ENCODE peak calls at places on chromosomes 3 and 15, in seven cellular contexts. H is SK-N-SH, C is HCT116, T is K562, X is HepG2, Y is GM12878, N is H1. K is an unnamed sample. For H3K36me3, the result is how much of the 10 kb centered on the place peaks cover.

GRCh38 chr3:128697336-128697735 is 28.6 kb upstream of the RAB7A start:
- DNase-seq in T (no peak), X (no peak), N (no peak), C (no peak), Y (no peak), H (no peak), K (no peak)

GRCh38 chr15:23467110-23467600 is 20.1 kb upstream of the GOLGA6L2 start:
- DNase-seq in H (peak), X (peak), T (peak), C (peak), Y (no peak), N (no peak), K (no peak)

GRCh38 chr3:88301273-88302002 is 151.7 kb downstream of the C3orf38 start:
- DNase-seq in N (no peak), Y (no peak), T (no peak), H (no peak), X (no peak), C (no peak), K (no peak)

GRCh38 chr15:40042791-40043320 is 3.9 kb upstream of the SRP14 start:
- DNase-seq in T (no peak), X (no peak), H (no peak), C (no peak), Y (no peak), N (no peak), K (no peak)

GRCh38 chr3:30894521-30895289 is at the start of gene GADL1:
- DNase-seq in T (peak), X (no peak), C (no peak), Y (no peak), H (peak), N (peak), K (peak)

GRCh38 chr15:48936666-48937065 is 27.1 kb downstream of the SHC4 start:
- DNase-seq in T (no peak), X (no peak), N (no peak), H (no peak), C (no peak), Y (no peak), K (no peak)

GRCh38 chr15:43168192-43169107 is 16.8 kb upstream of the CCNDBP1 start:
- DNase-seq in X (no peak), N (no peak), T (no peak), C (no peak), H (no peak), Y (no peak), K (no peak)

GRCh38 chr15:48657891-48658591 is 12.5 kb upstream of the FBN1 start:
- DNase-seq in H (peak), X (no peak), C (no peak), N (no peak), Y (no peak), T (no peak), K (no peak)

GRCh38 chr15:76393614-76394013 is 57.0 kb downstream of the ISL2 start:
- DNase-seq in Y (no peak), X (no peak), N (no peak), C (no peak), H (peak), T (no peak), K (no peak)

GRCh38 chr3:131361464-131362421 is 19.8 kb upstream of the NUDT16 start:
- DNase-seq in Y (peak), C (peak), X (no peak), N (peak), H (no peak), T (peak), K (peak)

GRCh38 chr3:44111482-44111881 is 130.2 kb upstream of the TOPAZ1 start:
- DNase-seq in Y (no peak), X (no peak), H (no peak), T (no peak), C (no peak), N (no peak), K (no peak)

GRCh38 chr3:141386080-141386594 is 17.8 kb downstream of the ZBTB38 start:
- DNase-seq in N (no peak), H (no peak), T (no peak), Y (no peak), X (no peak), C (no peak), K (no peak)

GRCh38 chr3:154214320-154214719 is 93.1 kb downstream of the ARHGEF26 start:
- DNase-seq in T (no peak), H (no peak), C (no peak), N (no peak), Y (no peak), X (no peak), K (no peak)

GRCh38 chr3:72665103-72665502 is 183.1 kb downstream of the SHQ1 start:
- DNase-seq in X (no peak), C (no peak), T (no peak), N (no peak), H (no peak), Y (no peak), K (no peak)

GRCh38 chr3:128735884-128736283 is 9.9 kb downstream of the RAB7A start:
- DNase-seq in Y (no peak), C (no peak), T (no peak), H (no peak), N (no peak), X (no peak), K (no peak)

GRCh38 chr3:127209155-127209839 is 16.4 kb downstream of the PRR23E start:
- DNase-seq in X (no peak), N (no peak), H (peak), C (no peak), T (no peak), Y (no peak), K (no peak)

GRCh38 chr3:162353414-162353813 is 856.8 kb downstream of the OTOL1 start:
- DNase-seq in H (no peak), X (no peak), T (no peak), N (no peak), Y (no peak), C (no peak), K (no peak)

GRCh38 chr15:80173022-80173759 is 20.4 kb downstream of the FAH start:
- DNase-seq in H (peak), Y (no peak), X (peak), C (peak), N (peak), T (peak), K (peak)

GRCh38 chr3:124981472-124981871 is 46.9 kb upstream of the MUC13 start:
- DNase-seq in H (no peak), C (no peak), X (no peak), N (no peak), T (no peak), Y (no peak), K (no peak)

GRCh38 chr3:55341502-55342031 is 145.5 kb downstream of the WNT5A start:
- DNase-seq in N (no peak), T (no peak), Y (no peak), C (no peak), H (peak), X (no peak), K (no peak)

GRCh38 chr3:196202516-196202970 is 8.7 kb downstream of the ZDHHC19 start:
- DNase-seq in N (no peak), C (no peak), Y (no peak), H (no peak), X (peak), T (no peak), K (no peak)

GRCh38 chr3:177679568-177680441 is 482.5 kb upstream of the TBL1XR1 start:
- DNase-seq in T (peak), H (peak), N (no peak), X (no peak), Y (no peak), C (no peak), K (no peak)

GRCh38 chr3:100954990-100955389 is 38.2 kb downstream of the ABI3BP start:
- DNase-seq in H (no peak), T (no peak), C (no peak), X (no peak), N (no peak), Y (no peak), K (no peak)

GRCh38 chr3:44992555-44993470 is 16.8 kb downstream of the EXOSC7 start:
- DNase-seq in H (peak), C (no peak), N (peak), X (no peak), T (peak), Y (no peak), K (no peak)

GRCh38 chr3:123884258-123884831 is at the start of gene MYLK:
- DNase-seq in N (peak), T (peak), C (peak), Y (no peak), H (peak), X (peak), K (peak)

GRCh38 chr3:185822957-185823279 is 1.9 kb downstream of the IGF2BP2 start:
- DNase-seq in Y (no peak), X (no peak), T (no peak), H (no peak), N (no peak), C (no peak), K (no peak)

GRCh38 chr3:127365383-127365782 is 77.5 kb upstream of the PRR20G start:
- DNase-seq in H (no peak), Y (no peak), X (no peak), N (no peak), C (no peak), T (no peak), K (no peak)

GRCh38 chr3:52091566-52092290 is 35.4 kb upstream of the DUSP7 start:
- DNase-seq in T (no peak), C (no peak), Y (no peak), N (no peak), X (no peak), H (no peak), K (no peak)

GRCh38 chr15:90921887-90922286 is 10.5 kb downstream of the HDDC3 start:
- DNase-seq in T (no peak), N (no peak), X (no peak), H (no peak), C (no peak), Y (no peak), K (no peak)

GRCh38 chr15:48153526-48153925 is 24.6 kb downstream of the MYEF2 start:
- DNase-seq in Y (no peak), N (no peak), T (no peak), C (no peak), X (no peak), H (no peak), K (no peak)

GRCh38 chr3:37864904-37865303 is 3.2 kb downstream of the CTDSPL start:
- DNase-seq in Y (no peak), H (no peak), T (no peak), N (no peak), C (no peak), X (peak), K (no peak)

GRCh38 chr3:66475386-66476020 is 25.3 kb downstream of the LRIG1 start:
- DNase-seq in X (peak), C (no peak), Y (no peak), N (no peak), T (no peak), H (no peak), K (no peak)

GRCh38 chr3:182241777-182242556 is 530.2 kb downstream of the SOX2 start:
- DNase-seq in H (peak), N (no peak), T (no peak), Y (no peak), C (no peak), X (peak), K (no peak)

GRCh38 chr3:126527455-126528211 is 3.7 kb downstream of the CHST13 start:
- DNase-seq in N (no peak), X (no peak), Y (no peak), H (no peak), C (no peak), T (no peak), K (no peak)

GRCh38 chr15:79609501-79609900 is 177.4 kb downstream of the MINAR1 start:
- DNase-seq in Y (no peak), T (no peak), C (no peak), X (no peak), H (no peak), N (no peak), K (no peak)

GRCh38 chr15:52148409-52148808 is 35.8 kb upstream of the BCL2L10 start:
- DNase-seq in Y (no peak), H (no peak), N (peak), T (no peak), C (no peak), X (no peak), K (no peak)

GRCh38 chr15:52151353-52151752 is 38.8 kb upstream of the BCL2L10 start:
- DNase-seq in X (no peak), N (peak), Y (no peak), C (no peak), T (no peak), H (no peak), K (no peak)

GRCh38 chr15:52150878-52151277 is 38.3 kb upstream of the BCL2L10 start:
- DNase-seq in X (no peak), C (no peak), H (no peak), T (no peak), N (no peak), Y (no peak), K (no peak)

GRCh38 chr15:52146776-52147175 is 34.2 kb upstream of the BCL2L10 start:
- DNase-seq in C (no peak), H (no peak), N (no peak), Y (no peak), X (no peak), T (no peak), K (no peak)

DNA sequence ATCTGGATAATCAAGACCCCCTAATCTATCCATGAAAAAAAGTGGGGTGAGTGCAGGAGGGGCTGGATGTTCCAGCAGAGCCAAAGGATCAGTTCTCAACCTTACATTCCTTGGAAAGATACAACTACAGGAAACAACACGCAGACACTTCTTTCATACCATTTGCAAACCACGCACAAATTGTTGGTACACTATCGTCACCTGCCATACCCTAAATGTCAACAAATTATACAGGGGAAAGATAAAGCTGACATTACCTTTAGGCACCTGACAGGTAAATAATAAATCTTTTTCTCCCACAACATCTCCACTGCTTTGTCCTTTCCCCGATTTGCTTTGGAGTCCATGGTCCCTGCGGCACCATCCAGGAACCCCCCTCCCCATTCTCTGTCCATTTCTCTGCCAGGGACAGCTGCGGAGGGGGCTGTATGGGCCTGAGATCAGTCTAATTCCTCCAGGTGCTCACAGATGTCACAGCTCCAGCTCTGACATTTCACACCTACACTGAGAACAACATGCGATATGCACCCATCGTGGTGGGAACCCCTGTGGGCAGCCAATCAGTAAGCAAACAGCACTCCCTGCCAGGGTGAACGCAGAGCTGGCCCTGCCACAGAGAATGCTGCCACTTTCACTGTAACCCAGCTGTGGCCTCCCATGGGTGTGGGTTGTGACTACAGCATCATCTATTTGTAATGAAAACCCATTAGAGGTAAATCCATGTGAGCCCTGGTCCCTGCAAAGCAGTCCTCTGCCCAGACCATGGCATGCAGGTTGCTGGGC is 37.7 kb upstream of the BCL2L10 start:
- DNase-seq in X (no peak), T (no peak), Y (no peak), C (no peak), H (no peak), N (peak), K (no peak)
- H3K36me3 ChIP-seq in X (under half), T (under half), Y (under half), C (under half), H (under half), N (under half), K (under half)

DNA sequence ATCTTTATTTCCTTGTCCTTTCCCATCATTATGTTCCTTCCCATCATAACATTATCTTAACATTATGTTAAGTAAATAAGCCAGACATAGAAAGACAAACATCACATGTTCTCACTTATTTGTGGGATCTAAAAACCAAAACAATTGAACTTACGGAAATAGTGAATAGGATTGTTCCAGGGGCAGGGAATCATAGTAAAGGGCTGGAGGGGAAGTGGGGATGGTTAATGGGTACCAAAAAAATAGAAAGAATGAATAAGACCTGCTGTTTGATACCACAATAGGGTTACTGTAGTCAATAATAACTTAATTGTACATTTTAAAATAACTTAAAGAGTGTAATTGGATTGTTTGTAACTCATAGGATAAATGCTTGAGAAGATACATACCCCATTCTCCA is 36.7 kb upstream of the MBNL1 start:
- DNase-seq in X (no peak), Y (no peak), H (no peak), N (no peak), T (no peak), C (no peak), K (no peak)
- TF ChIP-seq YY1 in X (no peak), Y (no peak), H (no peak), N (no peak), T (no peak), C (no peak), K (no peak)

DNA sequence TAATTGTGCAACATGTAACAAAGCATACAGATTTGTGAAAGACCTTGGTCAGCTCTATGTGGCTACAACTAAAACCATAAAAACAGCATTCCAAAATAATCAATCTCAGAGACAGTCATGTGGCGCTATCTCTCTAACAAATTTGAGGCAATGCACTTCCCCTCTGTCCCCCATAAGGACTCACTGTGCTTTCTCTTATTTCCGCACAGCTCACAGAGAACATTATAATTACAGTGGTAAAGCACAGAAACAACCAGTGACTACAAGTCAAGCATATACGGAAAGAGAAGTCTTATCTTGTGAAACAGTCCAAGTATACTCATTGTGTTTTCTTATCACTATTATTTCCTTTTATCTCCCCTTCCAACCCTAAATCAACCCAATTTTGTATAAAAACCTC is 64.3 kb downstream of the RYK start:
- DNase-seq in T (no peak), C (no peak), Y (no peak), N (no peak), H (no peak), X (no peak), K (no peak)
- H3K36me3 ChIP-seq in T (under half), C (under half), Y (under half), N (under half), H (half or more), X (under half), K (half or more)

GRCh38 chr15:69502470-69503045 is 49.9 kb downstream of the RPLP1 start:
- DNase-seq in N (peak), X (no peak), H (no peak), T (no peak), C (no peak), Y (no peak), K (no peak)
- TF ChIP-seq YY1 in N (no peak), X (no peak), H (no peak), T (no peak), C (no peak), Y (no peak), K (no peak)

DNA sequence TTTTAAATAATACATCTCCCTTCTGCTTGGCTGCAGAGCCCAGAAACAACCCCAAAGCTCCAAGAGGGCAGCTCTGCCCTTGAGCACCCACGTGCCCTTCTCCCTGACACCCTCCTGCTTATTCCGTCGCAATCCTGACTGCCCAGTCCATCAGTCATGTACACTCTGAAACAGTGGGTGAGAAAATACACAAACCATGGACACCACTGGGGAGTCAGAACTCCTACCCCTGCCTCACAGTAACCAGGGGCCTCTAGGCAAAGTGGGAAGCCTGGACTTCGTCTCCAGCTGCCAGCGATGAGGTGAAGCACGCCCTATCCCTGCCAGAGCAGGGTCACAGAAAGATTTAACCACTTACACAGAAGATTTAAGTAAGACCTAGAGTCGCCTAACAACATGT is 40.1 kb downstream of the HERC2 start:
- DNase-seq in T (no peak), H (no peak), C (no peak), N (no peak), Y (no peak), X (no peak), K (no peak)
- H3K36me3 ChIP-seq in T (half or more), H (under half), C (under half), N (under half), Y (under half), X (under half), K (under half)

GRCh38 chr3:187742351-187743171 is 2.7 kb downstream of the BCL6 start:
- DNase-seq in H (no peak), Y (no peak), C (no peak), T (peak), N (no peak), X (no peak), K (no peak)
- TF ChIP-seq YY1 in H (no peak), Y (no peak), C (no peak), T (no peak), N (no peak), X (no peak), K (no peak)

GRCh38 chr15:58886921-58887320 is 46.6 kb downstream of the SLTM start:
- DNase-seq in Y (no peak), H (no peak), N (no peak), C (no peak), X (no peak), T (no peak), K (no peak)

DNA sequence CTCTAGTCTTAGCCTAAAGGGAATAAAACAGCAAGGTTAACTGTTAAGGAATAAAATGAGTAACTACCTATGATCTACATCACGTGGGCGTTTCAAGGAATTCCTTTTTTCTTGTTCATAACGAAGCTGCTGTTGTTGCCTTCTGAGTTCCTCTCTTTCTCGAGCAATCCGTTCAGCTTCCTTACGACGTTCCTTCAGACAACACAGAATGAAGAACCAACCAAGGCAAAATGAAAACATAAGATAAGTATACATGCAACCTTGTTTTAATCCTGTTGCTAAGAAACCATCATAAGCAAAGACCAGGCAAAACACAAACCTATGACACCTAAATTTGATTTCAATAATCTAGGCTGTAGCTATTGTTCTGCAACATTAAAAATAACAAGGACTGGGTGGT is 44.1 kb downstream of the SLTM start:
- DNase-seq in T (no peak), C (no peak), X (no peak), N (no peak), Y (no peak), H (no peak), K (no peak)
- H3K36me3 ChIP-seq in T (half or more), C (half or more), X (under half), N (under half), Y (half or more), H (half or more), K (half or more)

GRCh38 chr15:99606646-99607045 is 40.9 kb downstream of the MEF2A start:
- DNase-seq in H (no peak), C (no peak), N (no peak), T (no peak), X (no peak), Y (no peak), K (no peak)

GRCh38 chr15:99605490-99605931 is 39.7 kb downstream of the MEF2A start:
- DNase-seq in Y (no peak), T (no peak), N (no peak), X (no peak), H (no peak), C (no peak), K (no peak)

GRCh38 chr15:99604865-99605264 is 39.1 kb downstream of the MEF2A start:
- DNase-seq in T (no peak), H (no peak), N (no peak), C (no peak), Y (no peak), X (no peak), K (no peak)

GRCh38 chr15:99603828-99604227 is 38.0 kb downstream of the MEF2A start:
- DNase-seq in N (no peak), Y (no peak), H (no peak), X (no peak), C (no peak), T (no peak), K (no peak)

GRCh38 chr15:99605990-99606389 is 40.2 kb downstream of the MEF2A start:
- DNase-seq in N (no peak), H (no peak), T (no peak), Y (no peak), X (no peak), C (no peak), K (no peak)
- TF ChIP-seq YY1 in N (no peak), H (no peak), T (no peak), Y (no peak), X (no peak), C (no peak), K (no peak)

K was measured in NT2/D1.